ENCODE peak calls at places on chromosomes 13 and 19, in five cellular contexts. One of them, this sample, is unnamed.

GRCh38 chr19:45528744-45529453 is 21.6 kb downstream of the VASP start:
- DNase-seq in CD4-positive, alpha-beta memory T cell: no peak
- DNase-seq in body of pancreas: peak; percentile 78
- DNase-seq in neuronal stem cell: no peak
- DNase-seq in CD4-positive, CD25-positive, alpha-beta regulatory T cell: peak; percentile 20
- DNase-seq in this sample: no peak

GRCh38 chr19:49327878-49328544 is 3.0 kb upstream of the SLC6A16 start:
- DNase-seq in body of pancreas: no peak
- DNase-seq in CD4-positive, alpha-beta memory T cell: peak; percentile 52
- DNase-seq in neuronal stem cell: no peak
- DNase-seq in CD4-positive, CD25-positive, alpha-beta regulatory T cell: peak; percentile 71
- DNase-seq in this sample: peak; percentile 53

GRCh38 chr13:72255908-72256307 is 388.9 kb upstream of the DACH1 start:
- DNase-seq in neuronal stem cell: peak; percentile 40
- DNase-seq in CD4-positive, alpha-beta memory T cell: no peak
- DNase-seq in CD4-positive, CD25-positive, alpha-beta regulatory T cell: no peak
- DNase-seq in body of pancreas: peak; percentile 65
- DNase-seq in this sample: peak; percentile 5

GRCh38 chr19:8373867-8374813 is 10.2 kb downstream of the ANGPTL4 start:
- DNase-seq in CD4-positive, alpha-beta memory T cell: no peak
- DNase-seq in body of pancreas: peak; percentile 95
- DNase-seq in CD4-positive, CD25-positive, alpha-beta regulatory T cell: peak; percentile 38
- DNase-seq in neuronal stem cell: no peak
- DNase-seq in this sample: no peak

GRCh38 chr19:46369817-46370216 is 22.9 kb downstream of the PPP5C start:
- DNase-seq in CD4-positive, alpha-beta memory T cell: no peak
- DNase-seq in neuronal stem cell: no peak
- DNase-seq in CD4-positive, CD25-positive, alpha-beta regulatory T cell: no peak
- DNase-seq in body of pancreas: no peak
- DNase-seq in this sample: no peak

GRCh38 chr13:96781141-96781540 is 213.1 kb downstream of the OXGR1 start:
- DNase-seq in CD4-positive, CD25-positive, alpha-beta regulatory T cell: no peak
- DNase-seq in neuronal stem cell: no peak
- DNase-seq in body of pancreas: no peak
- DNase-seq in CD4-positive, alpha-beta memory T cell: no peak
- DNase-seq in this sample: no peak

GRCh38 chr19:17448190-17448967 is at the start of gene TMEM221:
- DNase-seq in CD4-positive, CD25-positive, alpha-beta regulatory T cell: peak; percentile 57
- DNase-seq in CD4-positive, alpha-beta memory T cell: peak; percentile 60
- DNase-seq in body of pancreas: peak; percentile 42
- DNase-seq in neuronal stem cell: no peak
- DNase-seq in this sample: no peak

GRCh38 chr13:45102136-45102802 is 18.0 kb upstream of the GTF2F2 start:
- DNase-seq in body of pancreas: no peak
- DNase-seq in CD4-positive, alpha-beta memory T cell: no peak
- DNase-seq in neuronal stem cell: peak; percentile 63
- DNase-seq in CD4-positive, CD25-positive, alpha-beta regulatory T cell: no peak
- DNase-seq in this sample: no peak

GRCh38 chr13:45932172-45932571 is 80.6 kb upstream of the SIAH3 start:
- DNase-seq in CD4-positive, alpha-beta memory T cell: no peak
- DNase-seq in body of pancreas: no peak
- DNase-seq in neuronal stem cell: no peak
- DNase-seq in CD4-positive, CD25-positive, alpha-beta regulatory T cell: no peak
- DNase-seq in this sample: no peak

GRCh38 chr13:100203696-100204367 is 114.9 kb downstream of the PCCA start:
- DNase-seq in CD4-positive, alpha-beta memory T cell: no peak
- DNase-seq in CD4-positive, CD25-positive, alpha-beta regulatory T cell: peak; percentile 80
- DNase-seq in neuronal stem cell: no peak
- DNase-seq in body of pancreas: no peak
- DNase-seq in this sample: peak; percentile 67

GRCh38 chr13:32086791-32087441 is 55.3 kb downstream of the FRY start:
- DNase-seq in CD4-positive, alpha-beta memory T cell: no peak
- DNase-seq in body of pancreas: no peak
- DNase-seq in neuronal stem cell: no peak
- DNase-seq in CD4-positive, CD25-positive, alpha-beta regulatory T cell: no peak
- DNase-seq in this sample: no peak

GRCh38 chr13:51549050-51549449 is 35.2 kb upstream of the WDFY2 start:
- DNase-seq in CD4-positive, alpha-beta memory T cell: no peak
- DNase-seq in CD4-positive, CD25-positive, alpha-beta regulatory T cell: no peak
- DNase-seq in body of pancreas: peak; percentile 64
- DNase-seq in neuronal stem cell: no peak
- DNase-seq in this sample: no peak

GRCh38 chr19:38385804-38386257 is 2.0 kb downstream of the GGN start:
- DNase-seq in CD4-positive, alpha-beta memory T cell: peak; percentile 27
- DNase-seq in neuronal stem cell: no peak
- DNase-seq in body of pancreas: no peak
- DNase-seq in CD4-positive, CD25-positive, alpha-beta regulatory T cell: no peak
- DNase-seq in this sample: no peak
- H3K4me3 ChIP-seq in CD4-positive, alpha-beta memory T cell: no peak overlapping the region
- H3K4me3 ChIP-seq in neuronal stem cell: no peak overlapping the region
- H3K4me3 ChIP-seq in body of pancreas: no peak overlapping the region
- H3K4me3 ChIP-seq in CD4-positive, CD25-positive, alpha-beta regulatory T cell: no peak overlapping the region
- H3K4me3 ChIP-seq in this sample: no peak overlapping the region

GRCh38 chr19:57477191-57478008 is at the start of gene ZNF772:
- DNase-seq in CD4-positive, CD25-positive, alpha-beta regulatory T cell: peak; percentile 95
- DNase-seq in neuronal stem cell: peak; percentile 92
- DNase-seq in body of pancreas: peak; percentile 95
- DNase-seq in CD4-positive, alpha-beta memory T cell: peak; percentile 96
- DNase-seq in this sample: peak; percentile 85

GRCh38 chr19:57473646-57474045 is 3.7 kb downstream of the ZNF772 start:
- DNase-seq in CD4-positive, alpha-beta memory T cell: no peak
- DNase-seq in body of pancreas: no peak
- DNase-seq in CD4-positive, CD25-positive, alpha-beta regulatory T cell: no peak
- DNase-seq in neuronal stem cell: no peak
- DNase-seq in this sample: no peak
- H3K4me3 ChIP-seq in CD4-positive, alpha-beta memory T cell: no peak overlapping the region
- H3K4me3 ChIP-seq in body of pancreas: no peak overlapping the region
- H3K4me3 ChIP-seq in CD4-positive, CD25-positive, alpha-beta regulatory T cell: no peak overlapping the region
- H3K4me3 ChIP-seq in neuronal stem cell: no peak overlapping the region
- H3K4me3 ChIP-seq in this sample: no peak overlapping the region

DNA sequence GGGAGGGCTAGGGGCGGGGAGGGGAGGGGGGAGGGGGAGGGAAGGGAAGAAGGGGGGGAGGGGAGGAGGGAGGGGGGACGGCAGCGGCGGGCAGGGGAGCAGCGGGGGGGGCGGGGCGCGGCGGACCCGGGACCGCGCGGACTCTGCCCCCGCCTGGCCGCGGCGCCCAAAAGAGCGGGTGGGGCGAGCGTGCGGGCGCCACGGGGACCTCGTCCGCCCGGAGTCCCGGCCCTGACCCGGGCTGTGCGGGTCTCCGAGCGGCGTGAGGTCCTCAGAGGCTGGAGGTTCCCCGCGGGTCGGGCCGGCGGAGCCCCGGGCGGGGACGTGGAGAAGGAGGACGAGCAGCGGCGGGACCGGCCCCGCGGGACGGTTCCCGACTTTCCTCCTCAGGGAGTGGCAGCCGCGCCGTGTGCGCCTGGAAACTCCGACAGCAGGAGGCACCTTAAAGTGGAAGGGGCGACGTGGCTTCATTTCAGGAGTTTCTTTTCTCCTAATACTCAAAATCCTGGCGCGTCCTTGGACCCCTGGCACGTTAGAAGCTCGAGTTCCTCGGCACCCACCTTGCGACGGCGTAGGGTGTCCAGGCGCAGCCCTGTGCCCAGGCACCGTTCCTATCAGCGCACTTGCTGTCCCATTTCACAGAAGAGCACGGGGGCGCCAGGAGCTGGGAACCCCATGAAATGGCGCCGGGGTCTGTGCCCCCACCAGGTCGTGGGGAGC is 518 bp upstream of the PLPP2 start:
- DNase-seq in CD4-positive, alpha-beta memory T cell: no peak
- DNase-seq in CD4-positive, CD25-positive, alpha-beta regulatory T cell: no peak
- DNase-seq in body of pancreas: no peak
- DNase-seq in neuronal stem cell: no peak
- DNase-seq in this sample: no peak
- H3K4me3 ChIP-seq in CD4-positive, alpha-beta memory T cell: no peak overlapping the region
- H3K4me3 ChIP-seq in CD4-positive, CD25-positive, alpha-beta regulatory T cell: no peak overlapping the region
- H3K4me3 ChIP-seq in body of pancreas: no peak overlapping the region
- H3K4me3 ChIP-seq in neuronal stem cell: no peak overlapping the region
- H3K4me3 ChIP-seq in this sample: no peak overlapping the region

GRCh38 chr19:288911-289310 is 2.3 kb downstream of the PLPP2 start:
- DNase-seq in body of pancreas: no peak
- DNase-seq in neuronal stem cell: no peak
- DNase-seq in CD4-positive, alpha-beta memory T cell: no peak
- DNase-seq in CD4-positive, CD25-positive, alpha-beta regulatory T cell: no peak
- DNase-seq in this sample: no peak

GRCh38 chr19:292281-292884 is 1.2 kb upstream of the PLPP2 start:
- DNase-seq in neuronal stem cell: no peak
- DNase-seq in CD4-positive, CD25-positive, alpha-beta regulatory T cell: no peak
- DNase-seq in body of pancreas: no peak
- DNase-seq in CD4-positive, alpha-beta memory T cell: no peak
- DNase-seq in this sample: no peak

GRCh38 chr19:290539-291521 is at the start of gene PLPP2:
- DNase-seq in CD4-positive, alpha-beta memory T cell: no peak
- DNase-seq in neuronal stem cell: no peak
- DNase-seq in body of pancreas: peak; percentile 85
- DNase-seq in CD4-positive, CD25-positive, alpha-beta regulatory T cell: no peak
- DNase-seq in this sample: no peak

GRCh38 chr19:287381-287871 is 3.8 kb downstream of the PLPP2 start:
- DNase-seq in CD4-positive, alpha-beta memory T cell: no peak
- DNase-seq in body of pancreas: no peak
- DNase-seq in CD4-positive, CD25-positive, alpha-beta regulatory T cell: no peak
- DNase-seq in neuronal stem cell: no peak
- DNase-seq in this sample: no peak

GRCh38 chr19:289651-290538 is 1.3 kb downstream of the PLPP2 start:
- DNase-seq in CD4-positive, CD25-positive, alpha-beta regulatory T cell: peak; percentile 44
- DNase-seq in CD4-positive, alpha-beta memory T cell: peak; percentile 73
- DNase-seq in neuronal stem cell: no peak
- DNase-seq in body of pancreas: peak; percentile 78
- DNase-seq in this sample: no peak
- H3K4me3 ChIP-seq in CD4-positive, CD25-positive, alpha-beta regulatory T cell: no peak overlapping the region
- H3K4me3 ChIP-seq in CD4-positive, alpha-beta memory T cell: no peak overlapping the region
- H3K4me3 ChIP-seq in neuronal stem cell: no peak overlapping the region
- H3K4me3 ChIP-seq in body of pancreas: no peak overlapping the region
- H3K4me3 ChIP-seq in this sample: no peak overlapping the region

GRCh38 chr19:12293771-12294307 is 844 bp downstream of the ZNF44 start:
- DNase-seq in CD4-positive, CD25-positive, alpha-beta regulatory T cell: peak; percentile 71
- DNase-seq in CD4-positive, alpha-beta memory T cell: peak; percentile 81
- DNase-seq in body of pancreas: peak; percentile 96
- DNase-seq in neuronal stem cell: peak; percentile 39
- DNase-seq in this sample: peak; percentile 40

GRCh38 chr19:12294308-12295158 is at the start of gene ZNF44:
- DNase-seq in neuronal stem cell: peak; percentile 95
- DNase-seq in CD4-positive, CD25-positive, alpha-beta regulatory T cell: peak; percentile 98
- DNase-seq in body of pancreas: peak; percentile 100
- DNase-seq in CD4-positive, alpha-beta memory T cell: peak; percentile 97
- DNase-seq in this sample: peak; percentile 97

GRCh38 chr19:12295191-12295590 is 508 bp upstream of the ZNF44 start:
- DNase-seq in CD4-positive, alpha-beta memory T cell: no peak
- DNase-seq in neuronal stem cell: no peak
- DNase-seq in body of pancreas: no peak
- DNase-seq in CD4-positive, CD25-positive, alpha-beta regulatory T cell: no peak
- DNase-seq in this sample: no peak

GRCh38 chr19:12284631-12285030 is 10.1 kb downstream of the ZNF44 start:
- DNase-seq in CD4-positive, alpha-beta memory T cell: no peak
- DNase-seq in CD4-positive, CD25-positive, alpha-beta regulatory T cell: no peak
- DNase-seq in body of pancreas: no peak
- DNase-seq in neuronal stem cell: no peak
- DNase-seq in this sample: no peak

GRCh38 chr19:12289790-12290065 is 5.0 kb downstream of the ZNF44 start:
- DNase-seq in CD4-positive, CD25-positive, alpha-beta regulatory T cell: no peak
- DNase-seq in neuronal stem cell: no peak
- DNase-seq in CD4-positive, alpha-beta memory T cell: peak; percentile 38
- DNase-seq in body of pancreas: no peak
- DNase-seq in this sample: no peak
- H3K4me3 ChIP-seq in CD4-positive, CD25-positive, alpha-beta regulatory T cell: peak overlapping the region; percentile 26
- H3K4me3 ChIP-seq in neuronal stem cell: no peak overlapping the region
- H3K4me3 ChIP-seq in CD4-positive, alpha-beta memory T cell: no peak overlapping the region
- H3K4me3 ChIP-seq in body of pancreas: no peak overlapping the region
- H3K4me3 ChIP-seq in this sample: no peak overlapping the region

GRCh38 chr19:6712692-6713670 is 7.5 kb downstream of the C3 start:
- DNase-seq in body of pancreas: no peak
- DNase-seq in CD4-positive, alpha-beta memory T cell: no peak
- DNase-seq in neuronal stem cell: no peak
- DNase-seq in CD4-positive, CD25-positive, alpha-beta regulatory T cell: no peak
- DNase-seq in this sample: no peak
- H3K4me3 ChIP-seq in body of pancreas: no peak overlapping the region
- H3K4me3 ChIP-seq in CD4-positive, alpha-beta memory T cell: no peak overlapping the region
- H3K4me3 ChIP-seq in neuronal stem cell: no peak overlapping the region
- H3K4me3 ChIP-seq in CD4-positive, CD25-positive, alpha-beta regulatory T cell: no peak overlapping the region
- H3K4me3 ChIP-seq in this sample: no peak overlapping the region

DNA sequence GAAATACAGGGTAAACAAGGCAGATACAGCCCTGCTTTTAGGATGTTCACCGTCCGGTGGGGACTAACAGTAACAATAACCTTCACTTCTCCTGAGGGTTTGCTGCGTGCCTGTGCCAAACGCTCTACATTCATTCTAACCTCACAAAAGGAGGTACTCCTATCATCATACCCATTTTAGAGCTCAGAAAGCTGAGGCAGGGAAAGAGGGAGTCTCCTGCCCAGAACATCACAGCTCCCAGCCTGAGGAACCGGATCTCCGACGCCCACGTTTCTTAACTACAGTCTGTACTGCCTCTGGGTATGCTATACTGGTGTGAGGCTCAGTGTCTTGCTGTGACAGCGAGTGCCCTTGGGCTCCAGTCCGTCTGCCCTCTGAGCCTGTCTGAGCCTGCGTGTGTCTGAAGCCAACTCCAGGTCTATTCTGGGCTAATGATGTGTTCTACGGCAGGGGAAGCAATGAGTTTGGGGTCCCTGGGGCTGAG is 5.1 kb downstream of the LIPE start:
- DNase-seq in neuronal stem cell: no peak
- DNase-seq in CD4-positive, alpha-beta memory T cell: no peak
- DNase-seq in CD4-positive, CD25-positive, alpha-beta regulatory T cell: no peak
- DNase-seq in body of pancreas: no peak
- DNase-seq in this sample: no peak
- H3K4me3 ChIP-seq in neuronal stem cell: peak overlapping the region; percentile 95
- H3K4me3 ChIP-seq in CD4-positive, alpha-beta memory T cell: peak overlapping the region; percentile 97
- H3K4me3 ChIP-seq in CD4-positive, CD25-positive, alpha-beta regulatory T cell: peak overlapping the region; percentile 85
- H3K4me3 ChIP-seq in body of pancreas: no peak overlapping the region
- H3K4me3 ChIP-seq in this sample: peak overlapping the region; percentile 69

DNA sequence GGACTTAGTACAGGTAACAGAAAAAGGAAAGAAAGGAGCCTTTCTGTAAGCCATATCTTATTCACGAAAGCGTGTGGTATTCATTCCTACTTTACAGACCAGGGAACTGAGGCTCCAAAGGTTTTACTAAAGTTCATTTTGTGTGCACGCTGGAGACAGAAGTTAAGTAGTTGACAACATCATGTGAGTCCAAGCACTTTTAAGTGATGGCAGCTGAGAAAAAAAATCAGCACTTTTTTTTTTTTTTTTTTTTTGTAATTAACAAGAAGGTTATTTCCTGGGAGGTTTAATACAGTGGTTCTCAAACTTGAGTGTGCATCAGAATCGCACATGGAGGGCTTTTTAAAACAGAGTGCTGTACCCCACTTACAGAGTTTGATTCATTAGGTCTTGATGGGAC is 2.0 kb downstream of the DNAJC3 start:
- DNase-seq in CD4-positive, alpha-beta memory T cell: no peak
- DNase-seq in neuronal stem cell: no peak
- DNase-seq in body of pancreas: no peak
- DNase-seq in CD4-positive, CD25-positive, alpha-beta regulatory T cell: peak; percentile 6
- DNase-seq in this sample: no peak
- H3K4me3 ChIP-seq in CD4-positive, alpha-beta memory T cell: no peak overlapping the region
- H3K4me3 ChIP-seq in neuronal stem cell: no peak overlapping the region
- H3K4me3 ChIP-seq in body of pancreas: no peak overlapping the region
- H3K4me3 ChIP-seq in CD4-positive, CD25-positive, alpha-beta regulatory T cell: peak overlapping the region; percentile 96
- H3K4me3 ChIP-seq in this sample: no peak overlapping the region